ENCODE peak calls at places on chromosomes 12 and 14, in nine cellular contexts. D is GM23338; B is GM04504; T is activated CD4-positive, alpha-beta T cell treated with anti-CD3 and anti-CD28 coated beads, Interleukin-2, amount 10 ng/mL, durations not matched to agents 7 days and 5 days; P is skeletal muscle cell; C is T-helper 2 cell; U is CD4-positive, CD25-positive, alpha-beta regulatory T cell; R is heart right ventricle; O is psoas muscle. H is an unnamed sample.

GRCh38 chr14:96086574-96087077 is 47.5 kb downstream of the C14orf132 start:
- DNase-seq in U (no peak), O (no peak), D (no peak), R (no peak), T (no peak), C (no peak), B (no peak), P (no peak), H (no peak)

GRCh38 chr14:21825147-21825743 is 151.6 kb upstream of the OR4E1 start:
- DNase-seq in D (peak; percentile 91), C (no peak), R (no peak), T (peak; percentile 65), B (no peak), O (no peak), P (no peak), U (peak; percentile 81), H (peak; percentile 43)

GRCh38 chr14:21807975-21808374 is 134.4 kb upstream of the OR4E1 start:
- DNase-seq in D (peak; percentile 25), T (no peak), R (no peak), O (no peak), U (no peak), C (no peak), B (no peak), P (no peak), H (no peak)

GRCh38 chr12:51980051-51980808 is 26.5 kb upstream of the TAMALIN start:
- DNase-seq in T (peak; percentile 74), C (no peak), U (peak; percentile 74), P (no peak), D (peak; percentile 74), O (peak; percentile 74), B (peak; percentile 38), R (peak; percentile 60), H (peak; percentile 67)

GRCh38 chr12:51683763-51684357 is 92.8 kb downstream of the SCN8A start:
- DNase-seq in C (no peak), P (peak; percentile 38), O (no peak), R (no peak), D (no peak), U (no peak), T (no peak), B (no peak), H (no peak)

GRCh38 chr12:123056709-123057108 is 76.2 kb downstream of the ARL6IP4 start:
- DNase-seq in C (no peak), R (no peak), U (no peak), O (no peak), P (no peak), T (no peak), D (no peak), B (no peak), H (no peak)

GRCh38 chr12:29930503-29930902 is 146.8 kb upstream of the TMTC1 start:
- DNase-seq in D (no peak), R (no peak), T (no peak), B (no peak), C (no peak), O (no peak), U (no peak), P (no peak), H (no peak)

GRCh38 chr12:132021965-132022364 is 72.2 kb downstream of the EP400 start:
- DNase-seq in D (no peak), C (no peak), B (no peak), T (no peak), P (no peak), U (no peak), O (no peak), R (no peak), H (no peak)

GRCh38 chr12:76863005-76863670 is 15.7 kb downstream of the CSRP2 start:
- DNase-seq in U (no peak), R (no peak), D (no peak), B (peak; percentile 91), P (peak; percentile 59), O (no peak), T (no peak), C (no peak), H (no peak)

GRCh38 chr14:50003213-50004021 is 110.5 kb downstream of the ARF6 start:
- DNase-seq in D (peak; percentile 72), R (peak; percentile 80), B (no peak), O (peak; percentile 90), C (peak; percentile 51), U (peak; percentile 92), P (no peak), T (peak; percentile 88), H (peak; percentile 93)

GRCh38 chr14:43031598-43031997 is 1424.9 kb downstream of the LRFN5 start:
- DNase-seq in U (no peak), P (no peak), T (no peak), O (no peak), D (no peak), C (no peak), B (no peak), R (no peak), H (no peak)

GRCh38 chr12:19323768-19324167 is 115.5 kb upstream of the AEBP2 start:
- DNase-seq in C (no peak), T (no peak), D (no peak), R (no peak), U (no peak), B (peak; percentile 12), P (no peak), O (no peak), H (no peak)

GRCh38 chr12:93571854-93572711 is at the start of gene SOCS2:
- DNase-seq in O (peak; percentile 50), U (no peak), C (no peak), T (peak; percentile 36), D (peak; percentile 77), R (peak; percentile 54), B (no peak), P (no peak), H (no peak)

GRCh38 chr12:48002773-48003218 is 1.5 kb downstream of the COL2A1 start:
- DNase-seq in T (no peak), R (peak; percentile 26), B (no peak), U (no peak), O (peak; percentile 77), P (no peak), D (peak; percentile 66), C (no peak), H (no peak)

GRCh38 chr14:52801014-52801708 is 9.8 kb upstream of the GNPNAT1 start:
- DNase-seq in D (no peak), T (no peak), R (no peak), U (no peak), B (peak; percentile 54), C (no peak), P (peak; percentile 74), O (no peak), H (no peak)

GRCh38 chr14:59474172-59474571 is 9.0 kb upstream of the GPR135 start:
- DNase-seq in R (no peak), B (no peak), U (no peak), P (no peak), C (no peak), T (no peak), O (no peak), D (no peak), H (no peak)

GRCh38 chr14:106459971-106460730 is 933.8 kb downstream of the TMEM121 start:
- DNase-seq in C (peak; percentile 23), D (peak; percentile 4), P (no peak), U (peak; percentile 24), R (no peak), B (no peak), O (no peak), T (peak; percentile 71), H (peak; percentile 29)

GRCh38 chr12:7161327-7161726 is 28.2 kb upstream of the PEX5 start:
- DNase-seq in O (no peak), U (no peak), P (no peak), C (no peak), T (no peak), R (no peak), B (no peak), D (no peak), H (no peak)

GRCh38 chr12:127987199-127987901 is 279.6 kb upstream of the TMEM132C start:
- DNase-seq in T (no peak), O (no peak), B (peak; percentile 57), C (no peak), U (no peak), R (no peak), P (peak; percentile 17), D (no peak), H (no peak)

GRCh38 chr12:66237505-66238175 is 48.6 kb downstream of the IRAK3 start:
- DNase-seq in R (no peak), P (no peak), C (no peak), B (no peak), D (no peak), O (no peak), T (no peak), U (no peak), H (no peak)

GRCh38 chr12:19771858-19772257 is 332.6 kb downstream of the AEBP2 start:
- DNase-seq in C (no peak), O (no peak), U (no peak), B (no peak), D (peak; percentile 32), T (no peak), R (no peak), P (peak; percentile 59), H (no peak)

GRCh38 chr12:74455429-74455828 is 82.2 kb upstream of the ATXN7L3B start:
- DNase-seq in R (no peak), P (no peak), O (no peak), U (no peak), T (no peak), C (no peak), B (no peak), D (no peak), H (no peak)

GRCh38 chr14:52166822-52167221 is 98.0 kb upstream of the NID2 start:
- DNase-seq in O (no peak), T (no peak), C (no peak), R (no peak), B (no peak), P (no peak), D (no peak), U (no peak), H (no peak)

GRCh38 chr12:57765003-57765697 is 1.7 kb downstream of the CYP27B1 start:
- DNase-seq in B (no peak), C (no peak), D (peak; percentile 86), U (peak; percentile 56), P (no peak), R (no peak), T (peak; percentile 49), O (peak; percentile 63), H (peak; percentile 61)